ENCODE peak calls at places on chromosome 22, in five cellular contexts. One of them, this sample, is unnamed.
A peak's percentile ranks its signal among the peaks of the same experiment; 100 is the strongest.

GRCh38 chr22:22035771-22036314 is 53.3 kb upstream of the TOP3B start:
- DNase-seq in transverse colon: no peak
- DNase-seq in esophagus squamous epithelium: no peak
- DNase-seq in heart left ventricle: no peak
- DNase-seq in ovary: no peak
- DNase-seq in this sample: no peak

GRCh38 chr22:28937206-28938025 is 54.0 kb downstream of the ZNRF3 start:
- DNase-seq in transverse colon: no peak
- DNase-seq in ovary: no peak
- DNase-seq in heart left ventricle: no peak
- DNase-seq in esophagus squamous epithelium: no peak
- DNase-seq in this sample: no peak

GRCh38 chr22:19799322-19800190 is 39.0 kb downstream of the TBX1 start:
- DNase-seq in transverse colon: no peak
- DNase-seq in esophagus squamous epithelium: no peak
- DNase-seq in ovary: no peak
- DNase-seq in heart left ventricle: peak; percentile 37
- DNase-seq in this sample: no peak

GRCh38 chr22:43440556-43440955 is 28.7 kb downstream of the MPPED1 start:
- DNase-seq in esophagus squamous epithelium: no peak
- DNase-seq in transverse colon: no peak
- DNase-seq in heart left ventricle: no peak
- DNase-seq in ovary: no peak
- DNase-seq in this sample: no peak

GRCh38 chr22:31753005-31753633 is 700 bp upstream of the DEPDC5 start:
- DNase-seq in transverse colon: peak; percentile 18
- DNase-seq in esophagus squamous epithelium: peak; percentile 64
- DNase-seq in ovary: peak; percentile 52
- DNase-seq in heart left ventricle: peak; percentile 35
- DNase-seq in this sample: peak; percentile 51

GRCh38 chr22:28909375-28909774 is 26.0 kb downstream of the ZNRF3 start:
- DNase-seq in esophagus squamous epithelium: no peak
- DNase-seq in heart left ventricle: no peak
- DNase-seq in transverse colon: no peak
- DNase-seq in ovary: no peak
- DNase-seq in this sample: no peak

GRCh38 chr22:35477911-35478582 is 62.6 kb upstream of the RASD2 start:
- DNase-seq in esophagus squamous epithelium: no peak
- DNase-seq in transverse colon: peak; percentile 72
- DNase-seq in heart left ventricle: peak; percentile 44
- DNase-seq in ovary: peak; percentile 66
- DNase-seq in this sample: peak; percentile 93

GRCh38 chr22:26681395-26681821 is 24.0 kb downstream of the MIAT start:
- DNase-seq in esophagus squamous epithelium: no peak
- DNase-seq in ovary: no peak
- DNase-seq in heart left ventricle: no peak
- DNase-seq in transverse colon: no peak
- DNase-seq in this sample: peak; percentile 28

GRCh38 chr22:36423461-36424404 is 36.0 kb upstream of the MYH9 start:
- DNase-seq in ovary: no peak
- DNase-seq in transverse colon: no peak
- DNase-seq in esophagus squamous epithelium: no peak
- DNase-seq in heart left ventricle: no peak
- DNase-seq in this sample: no peak

GRCh38 chr22:35135165-35135564 is 69.2 kb downstream of the ISX start:
- DNase-seq in ovary: no peak
- DNase-seq in esophagus squamous epithelium: no peak
- DNase-seq in transverse colon: no peak
- DNase-seq in heart left ventricle: no peak
- DNase-seq in this sample: no peak

GRCh38 chr22:42646569-42647525 is 2.3 kb downstream of the CYB5R3 start:
- DNase-seq in transverse colon: peak; percentile 61
- DNase-seq in heart left ventricle: peak; percentile 83
- DNase-seq in ovary: peak; percentile 65
- DNase-seq in esophagus squamous epithelium: no peak
- DNase-seq in this sample: peak; percentile 76

GRCh38 chr22:28883657-28883916 is 215 bp downstream of the ZNRF3 start:
- DNase-seq in transverse colon: no peak
- DNase-seq in ovary: no peak
- DNase-seq in esophagus squamous epithelium: no peak
- DNase-seq in heart left ventricle: no peak
- DNase-seq in this sample: no peak

GRCh38 chr22:17492247-17492646 is 71.1 kb upstream of the SLC25A18 start:
- DNase-seq in heart left ventricle: no peak
- DNase-seq in ovary: no peak
- DNase-seq in transverse colon: no peak
- DNase-seq in esophagus squamous epithelium: no peak
- DNase-seq in this sample: no peak

GRCh38 chr22:31876156-31877035 is 67.9 kb upstream of the YWHAH start:
- DNase-seq in transverse colon: no peak
- DNase-seq in heart left ventricle: no peak
- DNase-seq in esophagus squamous epithelium: no peak
- DNase-seq in ovary: no peak
- DNase-seq in this sample: no peak

GRCh38 chr22:31272522-31273446 is 19.5 kb downstream of the PIK3IP1 start:
- DNase-seq in ovary: peak; percentile 40
- DNase-seq in transverse colon: peak; percentile 56
- DNase-seq in esophagus squamous epithelium: no peak
- DNase-seq in heart left ventricle: peak; percentile 54
- DNase-seq in this sample: peak; percentile 58

DNA sequence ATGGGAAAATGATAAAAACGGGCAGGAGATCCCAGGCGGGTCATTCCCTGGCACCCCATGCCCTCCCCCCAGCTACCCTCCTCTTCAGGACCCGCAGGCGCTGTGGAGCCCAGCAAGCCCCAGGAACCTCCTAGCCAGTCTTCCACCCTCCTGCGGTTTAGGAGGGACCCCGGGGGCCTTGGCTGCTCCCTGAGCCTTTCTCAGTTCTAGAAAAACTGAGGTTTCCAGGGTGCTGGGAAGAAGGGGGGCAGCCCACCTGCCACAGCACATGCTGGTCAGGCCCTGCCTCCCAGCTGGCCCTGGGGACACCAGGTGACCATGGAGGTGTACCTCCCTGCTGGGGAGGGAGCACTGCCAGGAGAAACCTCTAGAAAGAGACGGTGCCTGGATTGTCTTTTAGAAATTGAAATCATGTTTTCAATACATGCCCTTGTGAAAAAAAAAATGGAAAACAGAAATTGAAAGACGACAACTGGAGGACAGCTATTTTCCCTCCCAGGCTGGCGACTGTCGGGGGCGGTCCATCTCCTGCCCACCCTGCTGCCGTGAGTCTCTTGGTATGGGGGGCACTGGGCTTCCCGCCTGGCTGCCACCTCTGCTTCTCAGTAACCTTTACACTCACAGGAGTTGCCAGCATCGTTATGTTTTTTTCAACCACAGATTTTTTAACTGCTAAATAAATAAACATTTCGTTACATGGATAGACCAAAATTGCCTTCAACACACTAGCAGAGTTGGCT is 398.5 kb downstream of the TBC1D22A start:
- DNase-seq in esophagus squamous epithelium: no peak
- DNase-seq in ovary: no peak
- DNase-seq in heart left ventricle: no peak
- DNase-seq in transverse colon: peak; percentile 1
- DNase-seq in this sample: no peak
- TF ChIP-seq POLR2A in esophagus squamous epithelium: no peak
- TF ChIP-seq POLR2A in ovary: no peak
- TF ChIP-seq POLR2A in heart left ventricle: no peak
- TF ChIP-seq POLR2A in transverse colon: no peak
- TF ChIP-seq POLR2A in this sample: no peak

GRCh38 chr22:30267382-30268302 is 991 bp upstream of the OSM start:
- DNase-seq in heart left ventricle: no peak
- DNase-seq in transverse colon: no peak
- DNase-seq in ovary: no peak
- DNase-seq in esophagus squamous epithelium: no peak
- DNase-seq in this sample: no peak
- H3K4me3 ChIP-seq in heart left ventricle: peak overlapping the region; percentile 16
- H3K4me3 ChIP-seq in transverse colon: no peak overlapping the region
- H3K4me3 ChIP-seq in ovary: no peak overlapping the region
- H3K4me3 ChIP-seq in esophagus squamous epithelium: no peak overlapping the region
- H3K4me3 ChIP-seq in this sample: no peak overlapping the region

DNA sequence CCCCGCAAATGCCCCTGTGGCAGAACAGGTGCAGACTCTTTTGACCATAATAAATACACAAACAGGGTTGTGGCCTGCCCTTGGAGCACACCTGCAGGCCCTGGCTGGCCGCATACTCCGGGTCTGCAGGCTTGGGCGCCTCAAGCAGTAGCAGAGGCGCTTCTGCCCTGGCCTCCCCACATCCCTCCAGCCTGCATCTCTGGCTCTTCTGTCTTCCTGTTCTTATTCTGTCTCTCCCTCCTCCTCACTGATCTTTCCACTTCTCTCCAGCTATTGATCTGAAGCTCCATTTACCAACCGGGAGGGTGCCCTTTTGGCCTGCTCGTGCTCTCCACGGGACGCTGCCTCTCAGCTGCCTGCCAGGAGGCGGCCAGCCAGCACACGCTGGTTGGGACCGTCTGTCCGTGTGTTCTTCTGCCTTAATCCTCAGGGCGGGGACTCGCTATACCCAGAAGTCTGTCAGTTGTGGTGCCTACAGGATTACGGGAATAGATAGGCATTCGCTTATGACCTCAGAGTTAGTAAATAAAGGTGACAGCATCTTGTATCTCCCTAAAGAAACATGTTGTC is 5.2 kb downstream of the UPB1 start:
- DNase-seq in esophagus squamous epithelium: no peak
- DNase-seq in ovary: no peak
- DNase-seq in transverse colon: no peak
- DNase-seq in heart left ventricle: no peak
- DNase-seq in this sample: no peak
- H3K4me1 ChIP-seq in esophagus squamous epithelium: peaks cover 5% of the 10 kb centered on the region
- H3K4me1 ChIP-seq in ovary: no peaks in the 10 kb centered on the region
- H3K4me1 ChIP-seq in transverse colon: no peaks in the 10 kb centered on the region
- H3K4me1 ChIP-seq in heart left ventricle: peaks cover 24% of the 10 kb centered on the region
- H3K4me1 ChIP-seq in this sample: no peaks in the 10 kb centered on the region

GRCh38 chr22:45198463-45198795 is 34.7 kb downstream of the NUP50 start:
- DNase-seq in heart left ventricle: no peak
- DNase-seq in ovary: no peak
- DNase-seq in esophagus squamous epithelium: no peak
- DNase-seq in transverse colon: no peak
- DNase-seq in this sample: no peak

GRCh38 chr22:45196926-45197605 is 33.3 kb downstream of the NUP50 start:
- DNase-seq in heart left ventricle: no peak
- DNase-seq in transverse colon: no peak
- DNase-seq in ovary: no peak
- DNase-seq in esophagus squamous epithelium: no peak
- DNase-seq in this sample: no peak

GRCh38 chr22:45199723-45200122 is 36.0 kb downstream of the NUP50 start:
- DNase-seq in transverse colon: no peak
- DNase-seq in esophagus squamous epithelium: no peak
- DNase-seq in heart left ventricle: no peak
- DNase-seq in ovary: no peak
- DNase-seq in this sample: no peak

GRCh38 chr22:45196308-45196707 is 32.6 kb downstream of the NUP50 start:
- DNase-seq in transverse colon: no peak
- DNase-seq in esophagus squamous epithelium: no peak
- DNase-seq in ovary: no peak
- DNase-seq in heart left ventricle: no peak
- DNase-seq in this sample: no peak

DNA sequence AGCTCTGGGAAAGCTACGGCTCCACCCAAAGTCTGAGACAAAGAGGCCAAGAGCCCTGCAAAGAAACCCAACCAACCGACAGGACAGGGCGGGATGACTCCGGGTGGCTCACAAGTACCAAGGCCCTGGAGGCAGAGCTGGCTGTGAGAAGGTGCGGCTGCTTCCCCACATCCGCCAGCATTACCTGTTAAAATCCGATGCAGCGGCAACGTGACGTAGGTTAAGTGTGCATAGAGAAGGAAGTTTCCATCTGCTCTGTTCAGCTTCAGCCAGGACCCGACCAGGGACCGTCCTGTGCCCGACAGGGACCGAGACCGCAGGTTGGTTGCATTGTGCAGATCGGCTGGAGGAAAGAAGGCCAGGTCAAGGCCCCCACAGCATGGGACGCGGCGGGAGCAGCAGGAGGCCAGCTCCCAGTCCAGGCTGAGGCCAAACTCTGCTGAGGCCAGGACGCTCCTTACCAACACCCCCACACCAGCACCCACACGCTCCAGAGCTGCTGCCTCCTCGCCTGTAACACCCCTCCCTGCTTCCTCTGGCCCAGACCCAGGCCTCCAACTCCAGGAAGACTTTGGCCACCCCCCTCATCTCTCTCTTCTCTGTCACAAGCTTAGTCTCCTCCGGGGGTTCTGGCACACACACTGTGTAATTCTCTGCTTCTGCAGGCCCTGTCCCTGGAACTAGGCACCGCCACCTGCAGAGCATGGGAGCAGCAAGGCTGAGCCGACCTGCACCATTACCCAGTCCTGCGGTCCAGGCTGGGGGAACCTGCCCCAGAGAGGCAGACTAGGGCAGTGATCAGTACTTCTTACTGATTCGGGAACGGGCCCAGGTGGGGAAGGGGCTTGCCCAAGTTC is 34.1 kb downstream of the NUP50 start:
- DNase-seq in ovary: no peak
- DNase-seq in transverse colon: no peak
- DNase-seq in heart left ventricle: no peak
- DNase-seq in esophagus squamous epithelium: no peak
- DNase-seq in this sample: peak; percentile 26
- TF ChIP-seq POLR2A in ovary: no peak
- TF ChIP-seq POLR2A in transverse colon: no peak
- TF ChIP-seq POLR2A in heart left ventricle: no peak
- TF ChIP-seq POLR2A in esophagus squamous epithelium: no peak
- TF ChIP-seq POLR2A in this sample: no peak

This sample was measured in adrenal gland.